ENCODE peak calls at places on chromosomes 4 and X, in ten cellular contexts. K is A549, Q is sigmoid colon, B is transverse colon, T is upper lobe of left lung, I is GM12878, N is ovary, R is suprapubic skin, M is stomach, S is HepG2. U is an unnamed sample.

GRCh38 chr4:189022441-189023035 is 883.3 kb downstream of the TRIML1 start:
- DNase-seq in K (no peak), Q (no peak), B (no peak), T (no peak), I (no peak), N (no peak), R (no peak), M (no peak), S (no peak), U (no peak)

GRCh38 chr4:67104145-67104544 is 441.2 kb downstream of the CENPC start:
- DNase-seq in K (no peak), Q (no peak), B (no peak), T (no peak), I (no peak), N (no peak), R (no peak), M (no peak), S (no peak), U (no peak)

GRCh38 chrX:16213970-16214369 is 46.7 kb downstream of the MAGEB17 start:
- DNase-seq in K (no peak), Q (no peak), B (no peak), T (no peak), I (no peak), N (no peak), R (no peak), M (no peak), S (no peak), U (no peak)

GRCh38 chr4:7398104-7398423 is 36.7 kb downstream of the PSAPL1 start:
- DNase-seq in K (no peak), Q (peak), B (peak), T (peak), I (no peak), N (peak), R (peak), M (no peak), S (no peak), U (no peak)

GRCh38 chrX:70034646-70035045 is 15.1 kb downstream of the AWAT2 start:
- DNase-seq in K (no peak), Q (no peak), B (no peak), T (no peak), I (no peak), N (no peak), R (no peak), M (no peak), S (no peak), U (no peak)

GRCh38 chr4:128427832-128428366 is 140.3 kb upstream of the PGRMC2 start:
- DNase-seq in K (peak), Q (no peak), B (peak), T (peak), I (no peak), N (no peak), R (no peak), M (peak), S (peak), U (no peak)

GRCh38 chrX:110407910-110408545 is 49.4 kb downstream of the RTL9 start:
- DNase-seq in K (peak), Q (no peak), B (peak), T (no peak), I (no peak), N (no peak), R (no peak), M (no peak), S (peak), U (no peak)

GRCh38 chrX:145190801-145191389 is 56.4 kb upstream of the SPANXN1 start:
- DNase-seq in K (no peak), Q (no peak), B (no peak), T (no peak), I (no peak), N (no peak), R (no peak), M (no peak), S (peak), U (no peak)

GRCh38 chr4:4427478-4427870 is 40.6 kb downstream of the NSG1 start:
- DNase-seq in K (no peak), Q (no peak), B (no peak), T (no peak), I (no peak), N (no peak), R (no peak), M (no peak), S (no peak), U (no peak)

GRCh38 chr4:87506974-87507701 is 22.0 kb downstream of the SPARCL1 start:
- DNase-seq in K (no peak), Q (no peak), B (no peak), T (no peak), I (no peak), N (no peak), R (no peak), M (no peak), S (no peak), U (no peak)

GRCh38 chrX:70988425-70988824 is 57.5 kb upstream of the SLC7A3 start:
- DNase-seq in K (no peak), Q (no peak), B (no peak), T (no peak), I (no peak), N (no peak), R (no peak), M (no peak), S (no peak), U (no peak)

GRCh38 chr4:46649390-46649789 is 259.5 kb upstream of the GABRA2 start:
- DNase-seq in K (no peak), Q (no peak), B (no peak), T (no peak), I (no peak), N (no peak), R (no peak), M (no peak), S (no peak), U (no peak)

GRCh38 chr4:73891739-73892405 is 22.7 kb downstream of the CXCL1 start:
- DNase-seq in K (no peak), Q (no peak), B (no peak), T (no peak), I (no peak), N (no peak), R (no peak), M (no peak), S (no peak), U (no peak)

GRCh38 chr4:53558061-53558801 is 33.1 kb downstream of the LNX1 start:
- DNase-seq in K (no peak), Q (no peak), B (no peak), T (no peak), I (no peak), N (no peak), R (no peak), M (no peak), S (no peak), U (no peak)

GRCh38 chrX:3820170-3820569 is 106.7 kb upstream of the PRKX start:
- DNase-seq in K (no peak), Q (no peak), B (no peak), T (no peak), I (no peak), N (no peak), R (no peak), M (no peak), S (no peak), U (no peak)

GRCh38 chr4:61493041-61493440 is 292.9 kb downstream of the ADGRL3 start:
- DNase-seq in K (no peak), Q (no peak), B (no peak), T (no peak), I (no peak), N (no peak), R (no peak), M (no peak), S (no peak), U (no peak)

GRCh38 chr4:55080174-55080865 is 45.1 kb downstream of the KDR start:
- DNase-seq in K (no peak), Q (no peak), B (no peak), T (no peak), I (no peak), N (no peak), R (no peak), M (no peak), S (no peak), U (peak)

GRCh38 chrX:17744896-17745523 is 7.7 kb downstream of the SCML1 start:
- DNase-seq in K (no peak), Q (no peak), B (no peak), T (no peak), I (no peak), N (no peak), R (no peak), M (no peak), S (peak), U (no peak)

DNA sequence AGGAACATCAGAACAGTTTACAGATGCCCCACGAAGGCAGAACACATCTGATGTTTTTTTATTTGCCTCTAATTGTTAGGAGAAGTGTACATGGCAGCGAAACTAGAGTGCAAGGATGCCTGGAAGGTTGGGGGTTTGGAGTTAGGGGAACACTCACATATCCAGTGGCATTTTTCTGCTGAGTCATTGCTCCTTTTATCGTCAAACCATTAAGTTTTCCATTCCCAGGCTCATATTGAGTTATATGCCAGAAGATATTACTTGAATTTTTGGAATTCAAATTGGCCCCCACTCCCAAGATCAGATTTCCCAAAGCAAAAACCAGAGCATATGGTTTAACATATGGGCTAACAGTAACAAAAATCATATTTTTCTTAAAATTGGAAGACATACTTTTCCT is 152.8 kb downstream of the FSTL5 start:
- DNase-seq in K (no peak), Q (no peak), B (no peak), T (no peak), I (no peak), N (no peak), R (no peak), M (no peak), S (no peak), U (no peak)
- TF ChIP-seq EP300 in K (no peak), Q (no peak), B (no peak), T (no peak), I (no peak), N (no peak), R (no peak), M (no peak), S (no peak), U (no peak)

DNA sequence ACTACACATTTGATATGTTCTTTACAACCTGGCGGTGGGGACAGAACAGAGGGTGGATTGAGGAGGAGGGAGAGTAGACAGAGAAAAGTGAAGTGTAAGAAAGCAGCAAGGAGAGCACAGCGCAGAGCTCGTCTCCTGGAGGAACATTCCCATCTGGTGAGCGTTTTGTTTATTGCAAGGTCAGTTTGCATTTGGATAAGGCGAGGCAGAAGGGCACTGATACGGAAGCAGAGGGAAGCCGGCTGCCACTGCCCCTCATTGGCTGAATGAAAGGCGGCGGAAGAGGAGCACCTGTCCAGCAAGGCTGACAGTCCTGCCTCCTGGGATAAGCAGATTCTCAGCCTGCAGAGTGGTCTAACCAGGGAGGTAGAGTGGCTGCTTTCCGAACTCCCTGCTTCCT is 83.2 kb downstream of the GPR143 start:
- DNase-seq in K (no peak), Q (no peak), B (peak), T (no peak), I (no peak), N (no peak), R (no peak), M (no peak), S (no peak), U (no peak)
- TF ChIP-seq EP300 in K (no peak), Q (no peak), B (no peak), T (no peak), I (no peak), N (no peak), R (no peak), M (no peak), S (no peak), U (no peak)

GRCh38 chr4:26322349-26322748 is 1.5 kb downstream of the RBPJ start:
- DNase-seq in K (no peak), Q (no peak), B (no peak), T (no peak), I (no peak), N (no peak), R (no peak), M (no peak), S (no peak), U (no peak)
- TF ChIP-seq EP300 in K (no peak), Q (no peak), B (no peak), T (no peak), I (no peak), N (no peak), R (no peak), M (no peak), S (no peak), U (no peak)

DNA sequence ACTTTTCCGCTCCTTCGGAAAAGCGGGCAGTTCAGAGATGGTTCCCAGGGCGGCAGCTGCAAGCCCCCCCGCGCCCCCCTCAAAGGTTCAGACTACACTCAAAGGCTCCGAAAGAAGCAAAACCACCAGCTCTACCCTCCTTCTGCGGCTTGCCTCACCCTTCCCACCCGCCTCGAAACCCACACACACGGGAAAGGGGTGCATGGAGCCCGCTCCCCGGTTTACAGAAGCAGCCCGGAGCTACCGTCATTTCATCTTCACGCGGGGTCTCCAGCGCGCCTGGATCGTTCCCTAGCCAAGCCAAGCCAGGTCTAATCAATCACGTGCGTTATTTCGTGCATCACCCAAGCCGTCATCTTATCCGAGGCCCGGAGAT is 1.2 kb downstream of the NLGN4X start:
- DNase-seq in K (no peak), Q (no peak), B (no peak), T (no peak), I (no peak), N (no peak), R (no peak), M (no peak), S (no peak), U (no peak)
- TF ChIP-seq EP300 in K (no peak), Q (no peak), B (no peak), T (no peak), I (no peak), N (no peak), R (no peak), M (no peak), S (no peak), U (no peak)

GRCh38 chrX:30308263-30309138 is 689 bp downstream of the NR0B1 start:
- DNase-seq in K (peak), Q (no peak), B (no peak), T (no peak), I (no peak), N (peak), R (no peak), M (no peak), S (no peak), U (no peak)
- TF ChIP-seq EP300 in K (no peak), Q (no peak), B (no peak), T (no peak), I (no peak), N (no peak), R (no peak), M (no peak), S (no peak), U (no peak)

DNA sequence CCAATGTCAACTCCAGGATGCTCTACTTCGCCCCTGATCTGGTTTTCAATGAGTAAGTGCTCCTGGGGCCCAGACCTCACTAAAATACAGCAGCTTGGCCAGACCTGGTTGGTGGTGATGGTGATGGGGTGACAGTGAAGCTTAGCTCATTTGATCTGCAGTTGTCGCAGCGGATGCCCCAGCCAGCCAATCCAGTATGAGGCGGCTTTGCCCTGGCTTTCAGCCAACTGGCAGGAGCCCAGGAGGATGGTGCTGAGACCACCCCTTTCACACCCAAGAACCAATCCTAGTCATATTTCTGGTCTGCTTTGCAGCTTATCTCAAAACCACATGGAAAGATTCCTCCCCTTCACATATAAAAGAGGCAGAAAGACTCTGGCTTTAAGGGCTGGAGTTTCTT is 173.8 kb downstream of the AR start:
- DNase-seq in K (no peak), Q (no peak), B (no peak), T (no peak), I (no peak), N (no peak), R (no peak), M (no peak), S (no peak), U (no peak)
- TF ChIP-seq EP300 in K (no peak), Q (no peak), B (no peak), T (no peak), I (no peak), N (no peak), R (no peak), M (no peak), S (no peak), U (no peak)

GRCh38 chrX:14851526-14851925 is 21.3 kb downstream of the FANCB start:
- DNase-seq in K (no peak), Q (no peak), B (no peak), T (no peak), I (no peak), N (no peak), R (no peak), M (no peak), S (no peak), U (no peak)
- TF ChIP-seq EP300 in K (no peak), Q (no peak), B (no peak), T (no peak), I (no peak), N (no peak), R (no peak), M (no peak), S (no peak), U (no peak)

DNA sequence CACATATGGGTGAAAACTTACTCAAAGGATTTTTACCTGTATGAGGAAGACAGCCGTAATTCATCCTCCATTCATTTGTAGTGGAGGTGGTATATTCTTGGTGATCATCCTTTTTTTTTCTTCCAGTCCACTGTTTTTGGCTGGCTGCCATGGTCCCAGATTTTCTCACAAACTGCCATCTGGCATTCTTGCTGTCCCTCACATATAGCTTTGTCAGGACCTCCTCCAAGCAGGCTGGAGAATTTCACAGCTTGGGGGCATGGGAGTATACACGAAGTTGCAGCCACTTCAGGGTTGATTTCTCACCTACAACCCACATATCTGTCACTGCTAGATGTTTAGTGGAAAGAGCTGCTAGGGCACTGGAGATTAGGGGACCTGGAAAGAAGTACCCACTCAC is 401.0 kb downstream of the IL1RAPL1 start:
- DNase-seq in K (no peak), Q (peak), B (no peak), T (no peak), I (no peak), N (no peak), R (no peak), M (peak), S (no peak), U (no peak)
- TF ChIP-seq EP300 in K (no peak), Q (no peak), B (no peak), T (no peak), I (no peak), N (no peak), R (no peak), M (no peak), S (no peak), U (no peak)

U was measured in esophagus muscularis mucosa.